ENCODE peak calls at places on chromosomes 2 and 18, in seven cellular contexts. X, A, Y, S, W, H and Q are unnamed samples.

GRCh38 chr2:226351711-226352110 is 447.9 kb downstream of the IRS1 start:
- DNase-seq in X (no peak), A (no peak), Y (no peak), S (no peak), W (no peak), H (no peak), Q (no peak)

GRCh38 chr2:229855116-229855515 is 66.7 kb downstream of the TRIP12 start:
- DNase-seq in X (no peak), A (peak; percentile 42), Y (no peak), S (no peak), W (no peak), H (no peak), Q (no peak)

GRCh38 chr18:64966667-64967066 is 784.1 kb upstream of the CDH7 start:
- DNase-seq in X (no peak), A (no peak), Y (no peak), S (no peak), W (no peak), H (no peak), Q (no peak)

GRCh38 chr18:75548353-75548752 is 120.8 kb upstream of the SMIM21 start:
- DNase-seq in X (no peak), A (peak; percentile 27), Y (no peak), S (no peak), W (no peak), H (peak; percentile 39), Q (peak; percentile 31)

GRCh38 chr18:79692886-79693285 is 13.3 kb downstream of the CTDP1 start:
- DNase-seq in X (no peak), A (no peak), Y (no peak), S (no peak), W (no peak), H (no peak), Q (no peak)

GRCh38 chr18:74328196-74328595 is 12.6 kb downstream of the C18orf63 start:
- DNase-seq in X (no peak), A (no peak), Y (no peak), S (no peak), W (no peak), H (no peak), Q (no peak)

GRCh38 chr18:79955302-79956075 is 4.0 kb upstream of the SLC66A2 start:
- DNase-seq in X (no peak), A (no peak), Y (no peak), S (no peak), W (no peak), H (no peak), Q (peak; percentile 35)

GRCh38 chr2:192090878-192091277 is 103.9 kb downstream of the TMEFF2 start:
- DNase-seq in X (no peak), A (no peak), Y (no peak), S (no peak), W (no peak), H (no peak), Q (no peak)

GRCh38 chr2:226649871-226650660 is 149.6 kb downstream of the IRS1 start:
- DNase-seq in X (peak; percentile 80), A (peak; percentile 87), Y (peak; percentile 88), S (peak; percentile 98), W (no peak), H (peak; percentile 62), Q (peak; percentile 97)

GRCh38 chr2:133821107-133821760 is 253.0 kb upstream of the NCKAP5 start:
- DNase-seq in X (peak; percentile 20), A (no peak), Y (no peak), S (peak; percentile 84), W (no peak), H (no peak), Q (no peak)

GRCh38 chr2:231546014-231546413 is 15.8 kb upstream of the NMUR1 start:
- DNase-seq in X (no peak), A (no peak), Y (no peak), S (no peak), W (no peak), H (no peak), Q (no peak)

GRCh38 chr2:78699696-78700095 is 325.8 kb upstream of the REG3G start:
- DNase-seq in X (no peak), A (no peak), Y (no peak), S (no peak), W (no peak), H (no peak), Q (no peak)

GRCh38 chr2:64727013-64727767 is 73.5 kb upstream of the SERTAD2 start:
- DNase-seq in X (no peak), A (no peak), Y (no peak), S (no peak), W (peak; percentile 89), H (peak; percentile 27), Q (peak; percentile 79)

GRCh38 chr2:47134386-47135090 is 20.6 kb downstream of the STPG4 start:
- DNase-seq in X (no peak), A (no peak), Y (no peak), S (no peak), W (no peak), H (no peak), Q (no peak)

GRCh38 chr2:144936442-144936841 is 416.5 kb upstream of the ZEB2 start:
- DNase-seq in X (no peak), A (no peak), Y (no peak), S (no peak), W (no peak), H (no peak), Q (no peak)

GRCh38 chr2:23390152-23390551 is 5.2 kb downstream of the KLHL29 start:
- DNase-seq in X (peak; percentile 65), A (no peak), Y (no peak), S (no peak), W (no peak), H (no peak), Q (peak; percentile 84)

GRCh38 chr2:203533696-203534471 is 1.2 kb downstream of the RAPH1 start:
- DNase-seq in X (no peak), A (peak; percentile 27), Y (no peak), S (peak; percentile 78), W (peak; percentile 41), H (no peak), Q (peak; percentile 49)
- H3K4me3 ChIP-seq in X (peak overlapping the region; percentile 91), A (peak overlapping the region; percentile 72), Y (peak overlapping the region; percentile 81), S (peak overlapping the region; percentile 58), W (peak overlapping the region; percentile 90), H (no peak overlapping the region), Q (no peak overlapping the region)

GRCh38 chr2:42359894-42360483 is 1.0 kb downstream of the COX7A2L start:
- DNase-seq in X (no peak), A (no peak), Y (no peak), S (peak; percentile 58), W (peak; percentile 46), H (peak; percentile 77), Q (peak; percentile 85)

GRCh38 chr2:42360493-42360889 is 526 bp downstream of the COX7A2L start:
- DNase-seq in X (no peak), A (no peak), Y (no peak), S (no peak), W (peak; percentile 16), H (peak; percentile 22), Q (peak; percentile 39)

GRCh38 chr2:42361728-42362298 is 796 bp upstream of the COX7A2L start:
- DNase-seq in X (no peak), A (no peak), Y (no peak), S (no peak), W (no peak), H (no peak), Q (no peak)

GRCh38 chr2:42360890-42361727 is at the start of gene COX7A2L:
- DNase-seq in X (peak; percentile 94), A (peak; percentile 98), Y (peak; percentile 96), S (peak; percentile 97), W (peak; percentile 97), H (peak; percentile 96), Q (peak; percentile 97)

DNA sequence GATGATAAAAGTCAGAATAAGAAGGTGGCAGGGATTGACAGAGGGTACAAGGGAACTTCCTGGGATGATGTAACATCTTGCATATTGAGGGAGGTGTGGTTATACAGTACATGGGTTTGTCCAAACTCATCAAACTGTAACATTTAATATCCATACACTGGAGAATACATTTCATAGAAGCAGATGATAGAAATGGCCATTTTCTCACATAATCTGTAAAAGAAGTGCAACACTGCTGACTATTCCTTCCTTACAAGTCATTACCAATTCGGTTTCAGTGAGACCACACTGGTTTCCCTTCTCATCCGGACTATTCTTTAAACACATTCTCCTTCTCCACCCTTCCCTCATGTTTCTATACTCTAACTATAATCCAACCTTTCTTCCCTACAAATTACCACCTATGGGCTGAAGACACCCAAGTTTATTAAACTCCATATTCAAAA is 1.7 kb downstream of the COX7A2L start:
- DNase-seq in X (no peak), A (no peak), Y (no peak), S (peak; percentile 17), W (peak; percentile 24), H (no peak), Q (peak; percentile 23)
- H3K4me3 ChIP-seq in X (peak overlapping the region; percentile 98), A (peak overlapping the region; percentile 95), Y (peak overlapping the region; percentile 82), S (peak overlapping the region; percentile 86), W (peak overlapping the region; percentile 96), H (peak overlapping the region; percentile 79), Q (peak overlapping the region; percentile 95)

DNA sequence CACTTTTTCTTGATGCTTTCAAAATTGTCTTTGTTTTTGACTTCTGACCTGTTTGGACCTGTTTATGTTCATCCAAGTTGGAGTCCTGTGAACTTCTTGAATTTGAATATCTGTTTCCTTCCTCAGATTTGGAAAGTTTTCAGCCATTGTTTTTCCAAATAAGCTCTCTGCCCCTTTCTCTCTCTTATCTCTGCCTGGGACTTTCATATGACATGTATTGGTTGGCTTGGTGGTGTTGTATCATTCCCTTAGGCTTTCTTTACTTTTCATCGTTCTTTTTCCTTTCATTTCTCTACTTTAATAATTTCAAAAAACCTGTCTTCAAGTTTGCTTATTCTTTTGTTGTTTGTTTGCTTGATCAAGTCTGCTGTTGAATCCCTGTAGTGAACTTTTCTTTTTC is 60.1 kb upstream of the LDLRAD4 start:
- DNase-seq in X (no peak), A (no peak), Y (no peak), S (no peak), W (no peak), H (no peak), Q (no peak)
- H3K4me3 ChIP-seq in X (no peak overlapping the region), A (no peak overlapping the region), Y (no peak overlapping the region), S (no peak overlapping the region), W (no peak overlapping the region), H (no peak overlapping the region), Q (no peak overlapping the region)

GRCh38 chr18:57980573-57981348 is 63.3 kb upstream of the NEDD4L start:
- DNase-seq in X (no peak), A (no peak), Y (no peak), S (no peak), W (no peak), H (no peak), Q (no peak)

GRCh38 chr18:57974585-57974984 is 69.4 kb upstream of the NEDD4L start:
- DNase-seq in X (no peak), A (no peak), Y (no peak), S (no peak), W (no peak), H (no peak), Q (no peak)

GRCh38 chr18:57973889-57974288 is 70.1 kb upstream of the NEDD4L start:
- DNase-seq in X (no peak), A (no peak), Y (no peak), S (no peak), W (no peak), H (no peak), Q (no peak)

GRCh38 chr18:57975805-57976204 is 68.2 kb upstream of the NEDD4L start:
- DNase-seq in X (no peak), A (no peak), Y (no peak), S (no peak), W (no peak), H (no peak), Q (no peak)

DNA sequence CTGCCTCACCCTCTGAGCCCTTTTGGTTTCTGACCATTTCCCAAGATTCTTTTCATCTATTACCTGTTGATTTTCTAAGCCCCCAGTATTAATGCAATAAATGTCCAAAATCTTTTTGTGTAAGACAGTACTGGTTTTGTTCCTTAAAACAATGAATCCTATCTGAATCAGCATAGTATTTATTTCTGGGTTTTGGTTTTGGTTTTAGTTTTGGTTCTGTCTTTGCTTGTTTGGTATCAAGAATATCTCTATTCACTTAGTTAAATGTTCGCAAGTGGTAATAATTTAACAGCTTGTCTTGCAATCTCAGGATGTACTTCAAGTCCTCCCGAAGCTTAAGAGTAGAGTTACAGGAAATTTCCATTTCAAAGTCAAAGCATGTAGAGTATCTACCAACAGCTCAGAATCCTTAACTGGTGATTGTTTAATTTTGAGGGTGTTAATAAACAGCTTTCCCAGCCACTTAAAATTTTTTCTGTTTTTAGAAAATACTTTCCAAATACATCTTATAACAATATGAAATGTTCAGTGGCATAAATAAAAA is 67.7 kb upstream of the NEDD4L start:
- DNase-seq in X (no peak), A (no peak), Y (no peak), S (no peak), W (no peak), H (no peak), Q (no peak)
- H3K4me3 ChIP-seq in X (no peak overlapping the region), A (no peak overlapping the region), Y (no peak overlapping the region), S (no peak overlapping the region), W (no peak overlapping the region), H (no peak overlapping the region), Q (no peak overlapping the region)